ENCODE peak calls at places on chromosomes 3 and 15, in ten cellular contexts. One of them, this sample, is unnamed.

GRCh38 chr3:9951962-9952805 is at the start of gene PRRT3:
- DNase-seq in colonic mucosa: no peak
- DNase-seq in ovary: peak
- DNase-seq in fibroblast of mammary gland: peak
- DNase-seq in OCI-LY7: peak
- DNase-seq in tibial artery: no peak
- DNase-seq in coronary artery: no peak
- DNase-seq in lower leg skin: no peak
- DNase-seq in right lobe of liver: no peak
- DNase-seq in fibroblast of pulmonary artery: peak
- DNase-seq in this sample: peak

GRCh38 chr3:49357466-49358216 is 512 bp downstream of the GPX1 start:
- DNase-seq in colonic mucosa: peak
- DNase-seq in ovary: peak
- DNase-seq in fibroblast of mammary gland: peak
- DNase-seq in OCI-LY7: peak
- DNase-seq in tibial artery: peak
- DNase-seq in coronary artery: peak
- DNase-seq in lower leg skin: no peak
- DNase-seq in right lobe of liver: peak
- DNase-seq in fibroblast of pulmonary artery: peak
- DNase-seq in this sample: peak

GRCh38 chr3:180321534-180321933 is 280.4 kb upstream of the TTC14 start:
- DNase-seq in colonic mucosa: no peak
- DNase-seq in ovary: no peak
- DNase-seq in fibroblast of mammary gland: no peak
- DNase-seq in OCI-LY7: no peak
- DNase-seq in tibial artery: no peak
- DNase-seq in coronary artery: no peak
- DNase-seq in lower leg skin: no peak
- DNase-seq in right lobe of liver: no peak
- DNase-seq in fibroblast of pulmonary artery: no peak
- DNase-seq in this sample: no peak

GRCh38 chr15:77836901-77837648 is 204.4 kb upstream of the LINGO1 start:
- DNase-seq in colonic mucosa: no peak
- DNase-seq in ovary: no peak
- DNase-seq in fibroblast of mammary gland: no peak
- DNase-seq in OCI-LY7: no peak
- DNase-seq in tibial artery: no peak
- DNase-seq in coronary artery: no peak
- DNase-seq in lower leg skin: no peak
- DNase-seq in right lobe of liver: peak
- DNase-seq in fibroblast of pulmonary artery: no peak
- DNase-seq in this sample: no peak

GRCh38 chr3:134883697-134884385 is 88.8 kb downstream of the EPHB1 start:
- DNase-seq in colonic mucosa: no peak
- DNase-seq in ovary: no peak
- DNase-seq in fibroblast of mammary gland: peak
- DNase-seq in OCI-LY7: no peak
- DNase-seq in tibial artery: no peak
- DNase-seq in coronary artery: no peak
- DNase-seq in lower leg skin: no peak
- DNase-seq in right lobe of liver: no peak
- DNase-seq in fibroblast of pulmonary artery: no peak
- DNase-seq in this sample: no peak

GRCh38 chr3:184465883-184466412 is 86.1 kb downstream of the CHRD start:
- DNase-seq in colonic mucosa: no peak
- DNase-seq in ovary: peak
- DNase-seq in fibroblast of mammary gland: no peak
- DNase-seq in OCI-LY7: no peak
- DNase-seq in tibial artery: no peak
- DNase-seq in coronary artery: no peak
- DNase-seq in lower leg skin: no peak
- DNase-seq in right lobe of liver: no peak
- DNase-seq in fibroblast of pulmonary artery: no peak
- DNase-seq in this sample: no peak

GRCh38 chr3:150147776-150148175 is 177.1 kb upstream of the PFN2 start:
- DNase-seq in colonic mucosa: no peak
- DNase-seq in ovary: no peak
- DNase-seq in fibroblast of mammary gland: peak
- DNase-seq in OCI-LY7: no peak
- DNase-seq in tibial artery: no peak
- DNase-seq in coronary artery: no peak
- DNase-seq in lower leg skin: no peak
- DNase-seq in right lobe of liver: no peak
- DNase-seq in fibroblast of pulmonary artery: peak
- DNase-seq in this sample: no peak

GRCh38 chr3:181940703-181941102 is 229.0 kb downstream of the SOX2 start:
- DNase-seq in colonic mucosa: no peak
- DNase-seq in ovary: no peak
- DNase-seq in fibroblast of mammary gland: no peak
- DNase-seq in OCI-LY7: no peak
- DNase-seq in tibial artery: no peak
- DNase-seq in coronary artery: no peak
- DNase-seq in lower leg skin: no peak
- DNase-seq in right lobe of liver: no peak
- DNase-seq in fibroblast of pulmonary artery: no peak
- DNase-seq in this sample: no peak

GRCh38 chr3:166446291-166446690 is 609.1 kb upstream of the BCHE start:
- DNase-seq in colonic mucosa: no peak
- DNase-seq in ovary: no peak
- DNase-seq in fibroblast of mammary gland: peak
- DNase-seq in OCI-LY7: no peak
- DNase-seq in tibial artery: no peak
- DNase-seq in coronary artery: no peak
- DNase-seq in lower leg skin: no peak
- DNase-seq in right lobe of liver: no peak
- DNase-seq in fibroblast of pulmonary artery: no peak
- DNase-seq in this sample: no peak

GRCh38 chr15:61220125-61220524 is 9.0 kb downstream of the RORA start:
- DNase-seq in colonic mucosa: no peak
- DNase-seq in ovary: no peak
- DNase-seq in fibroblast of mammary gland: no peak
- DNase-seq in OCI-LY7: no peak
- DNase-seq in tibial artery: no peak
- DNase-seq in coronary artery: no peak
- DNase-seq in lower leg skin: no peak
- DNase-seq in right lobe of liver: no peak
- DNase-seq in fibroblast of pulmonary artery: no peak
- DNase-seq in this sample: no peak

GRCh38 chr15:61222010-61222409 is 7.1 kb downstream of the RORA start:
- DNase-seq in colonic mucosa: no peak
- DNase-seq in ovary: no peak
- DNase-seq in fibroblast of mammary gland: no peak
- DNase-seq in OCI-LY7: no peak
- DNase-seq in tibial artery: no peak
- DNase-seq in coronary artery: no peak
- DNase-seq in lower leg skin: no peak
- DNase-seq in right lobe of liver: no peak
- DNase-seq in fibroblast of pulmonary artery: no peak
- DNase-seq in this sample: no peak

GRCh38 chr15:61216519-61216918 is 12.6 kb downstream of the RORA start:
- DNase-seq in colonic mucosa: no peak
- DNase-seq in ovary: no peak
- DNase-seq in fibroblast of mammary gland: no peak
- DNase-seq in OCI-LY7: no peak
- DNase-seq in tibial artery: no peak
- DNase-seq in coronary artery: no peak
- DNase-seq in lower leg skin: no peak
- DNase-seq in right lobe of liver: no peak
- DNase-seq in fibroblast of pulmonary artery: no peak
- DNase-seq in this sample: no peak
- TF ChIP-seq CTCF in colonic mucosa: no peak
- TF ChIP-seq CTCF in ovary: no peak
- TF ChIP-seq CTCF in fibroblast of mammary gland: no peak
- TF ChIP-seq CTCF in OCI-LY7: no peak
- TF ChIP-seq CTCF in tibial artery: no peak
- TF ChIP-seq CTCF in coronary artery: no peak
- TF ChIP-seq CTCF in lower leg skin: no peak
- TF ChIP-seq CTCF in right lobe of liver: peak
- TF ChIP-seq CTCF in fibroblast of pulmonary artery: no peak
- TF ChIP-seq CTCF in this sample: no peak

GRCh38 chr3:161100994-161101393 is 4.2 kb downstream of the B3GALNT1 start:
- DNase-seq in colonic mucosa: peak
- DNase-seq in ovary: no peak
- DNase-seq in fibroblast of mammary gland: no peak
- DNase-seq in OCI-LY7: no peak
- DNase-seq in tibial artery: no peak
- DNase-seq in coronary artery: no peak
- DNase-seq in lower leg skin: no peak
- DNase-seq in right lobe of liver: no peak
- DNase-seq in fibroblast of pulmonary artery: no peak
- DNase-seq in this sample: no peak

GRCh38 chr3:161101609-161102008 is 3.5 kb downstream of the B3GALNT1 start:
- DNase-seq in colonic mucosa: no peak
- DNase-seq in ovary: no peak
- DNase-seq in fibroblast of mammary gland: no peak
- DNase-seq in OCI-LY7: no peak
- DNase-seq in tibial artery: no peak
- DNase-seq in coronary artery: no peak
- DNase-seq in lower leg skin: no peak
- DNase-seq in right lobe of liver: no peak
- DNase-seq in fibroblast of pulmonary artery: no peak
- DNase-seq in this sample: no peak

DNA sequence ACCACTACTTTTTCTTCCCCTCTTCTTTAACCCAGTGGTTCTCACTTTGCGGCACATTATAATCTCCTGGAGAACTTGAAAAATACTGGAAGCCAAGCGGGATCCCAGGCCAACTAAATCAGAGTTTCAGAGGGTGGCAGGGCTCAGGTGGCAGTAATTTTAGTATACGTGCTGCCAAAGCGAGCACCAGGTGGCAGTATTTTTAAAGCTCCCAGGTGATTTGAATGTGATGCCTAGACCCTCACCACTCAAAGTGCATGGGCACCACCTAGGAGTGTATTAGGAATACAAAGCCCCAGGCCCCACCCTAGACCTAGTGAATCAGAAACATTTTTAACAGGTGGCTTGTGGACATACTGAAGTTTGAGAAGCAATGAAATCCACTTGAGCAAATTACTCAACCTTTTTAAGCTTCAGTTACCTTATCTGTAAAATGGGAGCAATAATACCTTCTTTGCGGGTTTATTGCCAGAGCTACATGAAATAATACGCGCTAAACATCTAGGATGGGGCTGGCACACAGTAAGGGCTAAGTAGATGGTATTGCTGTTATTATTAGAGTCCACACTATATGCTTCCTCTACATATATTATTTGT is 8.3 kb downstream of the B3GALNT1 start:
- DNase-seq in colonic mucosa: no peak
- DNase-seq in ovary: no peak
- DNase-seq in fibroblast of mammary gland: no peak
- DNase-seq in OCI-LY7: peak
- DNase-seq in tibial artery: no peak
- DNase-seq in coronary artery: no peak
- DNase-seq in lower leg skin: no peak
- DNase-seq in right lobe of liver: no peak
- DNase-seq in fibroblast of pulmonary artery: no peak
- DNase-seq in this sample: peak
- TF ChIP-seq CTCF in colonic mucosa: no peak
- TF ChIP-seq CTCF in ovary: no peak
- TF ChIP-seq CTCF in fibroblast of mammary gland: peak
- TF ChIP-seq CTCF in OCI-LY7: peak
- TF ChIP-seq CTCF in tibial artery: no peak
- TF ChIP-seq CTCF in coronary artery: no peak
- TF ChIP-seq CTCF in lower leg skin: no peak
- TF ChIP-seq CTCF in right lobe of liver: peak
- TF ChIP-seq CTCF in fibroblast of pulmonary artery: peak
- TF ChIP-seq CTCF in this sample: peak

DNA sequence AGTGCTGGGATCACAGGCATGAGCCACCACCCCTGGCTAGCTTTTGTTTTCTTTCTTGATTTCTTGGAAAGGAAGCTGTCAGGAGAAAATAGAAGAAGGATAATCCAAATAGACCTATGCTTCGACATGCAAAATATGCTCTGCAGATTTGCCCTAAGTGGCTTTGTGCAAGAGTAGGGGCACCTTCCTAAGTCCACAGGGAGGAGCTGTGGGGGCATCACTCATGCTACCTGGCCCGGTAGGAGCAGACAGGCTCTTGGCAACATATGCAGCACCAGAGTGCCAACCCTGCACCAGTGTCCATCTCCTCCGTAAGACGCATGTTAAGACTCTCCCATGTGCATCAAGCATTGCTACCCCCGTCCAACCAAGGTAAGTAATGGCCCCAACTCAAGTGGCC is 190.7 kb upstream of the UBE2E1 start:
- DNase-seq in colonic mucosa: no peak
- DNase-seq in ovary: no peak
- DNase-seq in fibroblast of mammary gland: no peak
- DNase-seq in OCI-LY7: peak
- DNase-seq in tibial artery: no peak
- DNase-seq in coronary artery: no peak
- DNase-seq in lower leg skin: no peak
- DNase-seq in right lobe of liver: no peak
- DNase-seq in fibroblast of pulmonary artery: no peak
- DNase-seq in this sample: no peak
- TF ChIP-seq CTCF in colonic mucosa: no peak
- TF ChIP-seq CTCF in ovary: no peak
- TF ChIP-seq CTCF in fibroblast of mammary gland: no peak
- TF ChIP-seq CTCF in OCI-LY7: peak
- TF ChIP-seq CTCF in tibial artery: no peak
- TF ChIP-seq CTCF in coronary artery: no peak
- TF ChIP-seq CTCF in lower leg skin: no peak
- TF ChIP-seq CTCF in right lobe of liver: no peak
- TF ChIP-seq CTCF in fibroblast of pulmonary artery: no peak
- TF ChIP-seq CTCF in this sample: no peak

GRCh38 chr3:4514321-4514720 is 21.2 kb downstream of the ITPR1 start:
- DNase-seq in colonic mucosa: no peak
- DNase-seq in ovary: no peak
- DNase-seq in fibroblast of mammary gland: no peak
- DNase-seq in OCI-LY7: no peak
- DNase-seq in tibial artery: no peak
- DNase-seq in coronary artery: no peak
- DNase-seq in lower leg skin: no peak
- DNase-seq in right lobe of liver: no peak
- DNase-seq in fibroblast of pulmonary artery: no peak
- DNase-seq in this sample: no peak
- TF ChIP-seq CTCF in colonic mucosa: no peak
- TF ChIP-seq CTCF in ovary: no peak
- TF ChIP-seq CTCF in fibroblast of mammary gland: no peak
- TF ChIP-seq CTCF in OCI-LY7: no peak
- TF ChIP-seq CTCF in tibial artery: no peak
- TF ChIP-seq CTCF in coronary artery: no peak
- TF ChIP-seq CTCF in lower leg skin: no peak
- TF ChIP-seq CTCF in right lobe of liver: no peak
- TF ChIP-seq CTCF in fibroblast of pulmonary artery: no peak
- TF ChIP-seq CTCF in this sample: no peak

GRCh38 chr15:37824717-37825382 is 109.6 kb upstream of the TMCO5A start:
- DNase-seq in colonic mucosa: no peak
- DNase-seq in ovary: no peak
- DNase-seq in fibroblast of mammary gland: peak
- DNase-seq in OCI-LY7: no peak
- DNase-seq in tibial artery: no peak
- DNase-seq in coronary artery: no peak
- DNase-seq in lower leg skin: no peak
- DNase-seq in right lobe of liver: no peak
- DNase-seq in fibroblast of pulmonary artery: peak
- DNase-seq in this sample: no peak
- TF ChIP-seq CTCF in colonic mucosa: no peak
- TF ChIP-seq CTCF in ovary: no peak
- TF ChIP-seq CTCF in fibroblast of mammary gland: peak
- TF ChIP-seq CTCF in OCI-LY7: no peak
- TF ChIP-seq CTCF in tibial artery: no peak
- TF ChIP-seq CTCF in coronary artery: no peak
- TF ChIP-seq CTCF in lower leg skin: no peak
- TF ChIP-seq CTCF in right lobe of liver: no peak
- TF ChIP-seq CTCF in fibroblast of pulmonary artery: peak
- TF ChIP-seq CTCF in this sample: no peak

This sample was measured in activated CD8-positive, alpha-beta T cell treated with anti-CD3 and anti-CD28 coated beads for 36 hours.